ENCODE peak calls at places on chromosomes 12 and 14, in seven cellular contexts. X, O, Y, U, P, G and J are unnamed samples.

GRCh38 chr12:41439858-41440257 is 251.7 kb downstream of the PDZRN4 start:
- DNase-seq in X (no peak), O (no peak), Y (no peak), U (no peak), P (no peak), G (no peak), J (no peak)

GRCh38 chr12:54749191-54749818 is 101.1 kb upstream of the DCD start:
- DNase-seq in X (no peak), O (peak; percentile 52), Y (no peak), U (no peak), P (peak; percentile 23), G (no peak), J (no peak)

GRCh38 chr14:99413172-99413571 is 67.5 kb downstream of the SETD3 start:
- DNase-seq in X (no peak), O (no peak), Y (no peak), U (no peak), P (no peak), G (no peak), J (no peak)

GRCh38 chr12:126688556-126688955 is 1578.4 kb upstream of the TMEM132C start:
- DNase-seq in X (no peak), O (no peak), Y (no peak), U (no peak), P (no peak), G (no peak), J (no peak)

GRCh38 chr14:58755026-58755929 is 117.5 kb downstream of the DACT1 start:
- DNase-seq in X (no peak), O (no peak), Y (no peak), U (no peak), P (peak; percentile 25), G (no peak), J (no peak)

GRCh38 chr12:108724054-108724889 is 7.0 kb downstream of the CORO1C start:
- DNase-seq in X (no peak), O (no peak), Y (no peak), U (no peak), P (no peak), G (no peak), J (no peak)

GRCh38 chr12:65949009-65949623 is 124.8 kb downstream of the HMGA2 start:
- DNase-seq in X (no peak), O (no peak), Y (no peak), U (no peak), P (no peak), G (no peak), J (no peak)

GRCh38 chr14:73782623-73783022 is 68.4 kb upstream of the PNMA1 start:
- DNase-seq in X (no peak), O (no peak), Y (no peak), U (no peak), P (no peak), G (no peak), J (no peak)

GRCh38 chr14:32202468-32202865 is 602 bp downstream of the RNU6-8 start:
- DNase-seq in X (no peak), O (no peak), Y (no peak), U (no peak), P (no peak), G (peak; percentile 56), J (no peak)